ENCODE peak calls at places on chromosome 6, in ten cellular contexts. I is CD4-positive, CD25-positive, alpha-beta regulatory T cell; L is effector memory CD4-positive, alpha-beta T cell; M is ELF-1; H is stimulated activated naive B cell treated with anti-CD40 and anti-IgM and Interleukin-4, amounts not matched to agents 10 μg/mL and 1 μg/mL and 100 μg/mL, for 72 hours; R is posterior cingulate gyrus; S is GDM1; N is effector memory CD8-positive, alpha-beta T cell; Z is stimulated activated CD8-positive, alpha-beta memory T cell treated with anti-CD3 and anti-CD28 coated beads, Interleukin-4, amount 100 ng/mL, for 4 hours; D is hippocampal formation. J is an unnamed sample.

GRCh38 chr6:137399949-137400443 is 94.2 kb downstream of the OLIG3 start:
- DNase-seq in L (no peak), S (no peak), I (no peak), N (no peak), D (no peak), R (no peak), Z (no peak), M (no peak), H (no peak), J (no peak)

GRCh38 chr6:125165256-125165655 is 11.7 kb downstream of the TPD52L1 start:
- DNase-seq in S (no peak), H (no peak), L (no peak), N (no peak), R (no peak), D (no peak), I (no peak), M (no peak), Z (no peak), J (no peak)

GRCh38 chr6:148758492-148758891 is 11.7 kb downstream of the UST start:
- DNase-seq in H (peak), M (no peak), I (no peak), D (peak), Z (no peak), L (peak), R (peak), S (peak), N (peak), J (no peak)

GRCh38 chr6:71726121-71726520 is 160.2 kb upstream of the RIMS1 start:
- DNase-seq in Z (no peak), R (no peak), D (no peak), H (no peak), N (no peak), M (no peak), I (no peak), L (no peak), S (no peak), J (no peak)

GRCh38 chr6:89281779-89282246 is 33.3 kb downstream of the GABRR2 start:
- DNase-seq in D (no peak), M (peak), I (peak), H (peak), S (peak), N (no peak), Z (no peak), R (no peak), L (peak), J (no peak)

GRCh38 chr6:109453594-109454482 is 1.7 kb downstream of the MICAL1 start:
- DNase-seq in M (peak), N (no peak), Z (no peak), S (no peak), I (no peak), D (no peak), H (no peak), L (no peak), R (no peak), J (no peak)

GRCh38 chr6:91485047-91485446 is 898.2 kb upstream of the MAP3K7 start:
- DNase-seq in Z (no peak), D (no peak), S (no peak), H (no peak), M (no peak), N (no peak), L (no peak), R (no peak), I (no peak), J (no peak)

GRCh38 chr6:9511157-9511556 is 903.7 kb downstream of the TFAP2A start:
- DNase-seq in L (no peak), D (no peak), M (no peak), Z (no peak), S (no peak), N (no peak), R (no peak), I (no peak), H (no peak), J (no peak)

GRCh38 chr6:29892696-29893095 is 49.6 kb upstream of the HLA-A start:
- DNase-seq in D (no peak), H (no peak), L (no peak), M (no peak), S (no peak), R (no peak), I (no peak), Z (no peak), N (no peak), J (no peak)

GRCh38 chr6:35327349-35328027 is 14.9 kb upstream of the PPARD start:
- DNase-seq in I (peak), H (peak), L (peak), M (peak), D (no peak), N (peak), Z (peak), S (peak), R (peak), J (peak)

GRCh38 chr6:15887491-15888461 is 224.9 kb upstream of the DTNBP1 start:
- DNase-seq in N (no peak), S (no peak), D (peak), R (no peak), H (no peak), M (no peak), Z (no peak), I (no peak), L (no peak), J (no peak)

GRCh38 chr6:100568255-100568654 is 103.5 kb upstream of the SIM1 start:
- DNase-seq in Z (no peak), D (no peak), R (no peak), I (no peak), M (no peak), H (no peak), S (no peak), L (no peak), N (no peak), J (no peak)

GRCh38 chr6:36968266-36968977 is 13.9 kb downstream of the PI16 start:
- DNase-seq in N (no peak), S (no peak), M (no peak), I (no peak), Z (no peak), H (no peak), L (no peak), D (no peak), R (no peak), J (no peak)

GRCh38 chr6:110690106-110690654 is 125.1 kb downstream of the CDK19 start:
- DNase-seq in R (no peak), H (no peak), L (no peak), I (no peak), N (no peak), S (no peak), Z (no peak), D (no peak), M (no peak), J (no peak)

GRCh38 chr6:124927806-124928205 is 34.4 kb upstream of the RNF217 start:
- DNase-seq in L (no peak), R (no peak), S (no peak), M (no peak), H (no peak), D (no peak), N (no peak), I (no peak), Z (no peak), J (no peak)

GRCh38 chr6:157263146-157263545 is 60.2 kb downstream of the TMEM242 start:
- DNase-seq in R (no peak), Z (no peak), N (no peak), L (no peak), I (no peak), S (no peak), H (no peak), M (no peak), D (no peak), J (no peak)

GRCh38 chr6:127302728-127303675 is 36.3 kb downstream of the RNF146 start:
- DNase-seq in H (peak), M (no peak), R (no peak), S (no peak), L (no peak), N (peak), I (peak), Z (no peak), D (peak), J (no peak)

GRCh38 chr6:56312049-56312448 is 64.7 kb upstream of the COL21A1 start:
- DNase-seq in D (no peak), Z (no peak), I (no peak), M (no peak), L (no peak), R (no peak), S (no peak), N (no peak), H (no peak), J (no peak)

GRCh38 chr6:31898200-31899011 is 908 bp upstream of the EHMT2 start:
- DNase-seq in D (peak), I (peak), N (no peak), L (peak), R (no peak), M (peak), S (no peak), H (no peak), Z (no peak), J (no peak)

J was measured in amniotic stem cell.